ENCODE peak calls at places on chromosomes 7 and 10, in ten cellular contexts. One of them, this sample, is unnamed.

GRCh38 chr7:154584352-154585252 is 418.3 kb downstream of the PAXIP1 start:
- DNase-seq in progenitor cell of endocrine pancreas: no peak
- DNase-seq in testis: no peak
- DNase-seq in AML-193: no peak
- DNase-seq in ovary: no peak
- DNase-seq in stimulated activated CD4-positive, alpha-beta T cell treated with anti-CD3 and anti-CD28 coated beads, Interleukin-1b, Interleukin-23, amount 100 ng/mL, for 1 hour: no peak
- DNase-seq in tibial artery: no peak
- DNase-seq in neuronal stem cell: no peak
- DNase-seq in GM04504: no peak
- DNase-seq in psoas muscle: no peak
- DNase-seq in this sample: no peak

GRCh38 chr7:8881916-8882315 is 448.5 kb downstream of the NXPH1 start:
- DNase-seq in testis: no peak
- DNase-seq in neuronal stem cell: peak
- DNase-seq in progenitor cell of endocrine pancreas: no peak
- DNase-seq in stimulated activated CD4-positive, alpha-beta T cell treated with anti-CD3 and anti-CD28 coated beads, Interleukin-1b, Interleukin-23, amount 100 ng/mL, for 1 hour: no peak
- DNase-seq in psoas muscle: no peak
- DNase-seq in tibial artery: no peak
- DNase-seq in GM04504: no peak
- DNase-seq in AML-193: no peak
- DNase-seq in ovary: no peak
- DNase-seq in this sample: no peak

GRCh38 chr7:96546426-96546825 is 163.2 kb downstream of the SEM1 start:
- DNase-seq in AML-193: no peak
- DNase-seq in neuronal stem cell: no peak
- DNase-seq in stimulated activated CD4-positive, alpha-beta T cell treated with anti-CD3 and anti-CD28 coated beads, Interleukin-1b, Interleukin-23, amount 100 ng/mL, for 1 hour: no peak
- DNase-seq in GM04504: no peak
- DNase-seq in testis: no peak
- DNase-seq in psoas muscle: no peak
- DNase-seq in progenitor cell of endocrine pancreas: no peak
- DNase-seq in ovary: no peak
- DNase-seq in tibial artery: no peak
- DNase-seq in this sample: no peak

GRCh38 chr7:22762866-22763265 is 35.9 kb downstream of the IL6 start:
- DNase-seq in stimulated activated CD4-positive, alpha-beta T cell treated with anti-CD3 and anti-CD28 coated beads, Interleukin-1b, Interleukin-23, amount 100 ng/mL, for 1 hour: no peak
- DNase-seq in ovary: no peak
- DNase-seq in psoas muscle: no peak
- DNase-seq in testis: no peak
- DNase-seq in tibial artery: no peak
- DNase-seq in GM04504: no peak
- DNase-seq in neuronal stem cell: no peak
- DNase-seq in AML-193: no peak
- DNase-seq in progenitor cell of endocrine pancreas: no peak
- DNase-seq in this sample: no peak

GRCh38 chr7:30861612-30862011 is 50.0 kb upstream of the AQP1 start:
- DNase-seq in neuronal stem cell: no peak
- DNase-seq in AML-193: no peak
- DNase-seq in ovary: no peak
- DNase-seq in stimulated activated CD4-positive, alpha-beta T cell treated with anti-CD3 and anti-CD28 coated beads, Interleukin-1b, Interleukin-23, amount 100 ng/mL, for 1 hour: no peak
- DNase-seq in GM04504: no peak
- DNase-seq in tibial artery: no peak
- DNase-seq in testis: no peak
- DNase-seq in progenitor cell of endocrine pancreas: no peak
- DNase-seq in psoas muscle: no peak
- DNase-seq in this sample: no peak

GRCh38 chr7:128915841-128916642 is 5.5 kb upstream of the KCP start:
- DNase-seq in stimulated activated CD4-positive, alpha-beta T cell treated with anti-CD3 and anti-CD28 coated beads, Interleukin-1b, Interleukin-23, amount 100 ng/mL, for 1 hour: no peak
- DNase-seq in GM04504: no peak
- DNase-seq in progenitor cell of endocrine pancreas: no peak
- DNase-seq in AML-193: no peak
- DNase-seq in testis: no peak
- DNase-seq in ovary: no peak
- DNase-seq in neuronal stem cell: no peak
- DNase-seq in psoas muscle: no peak
- DNase-seq in tibial artery: no peak
- DNase-seq in this sample: no peak

GRCh38 chr10:116787893-116788665 is 45.7 kb upstream of the HSPA12A start:
- DNase-seq in ovary: peak
- DNase-seq in stimulated activated CD4-positive, alpha-beta T cell treated with anti-CD3 and anti-CD28 coated beads, Interleukin-1b, Interleukin-23, amount 100 ng/mL, for 1 hour: peak
- DNase-seq in progenitor cell of endocrine pancreas: peak
- DNase-seq in testis: peak
- DNase-seq in AML-193: peak
- DNase-seq in GM04504: no peak
- DNase-seq in psoas muscle: peak
- DNase-seq in tibial artery: peak
- DNase-seq in neuronal stem cell: peak
- DNase-seq in this sample: peak

GRCh38 chr10:75654171-75654772 is 222.8 kb downstream of the LRMDA start:
- DNase-seq in tibial artery: no peak
- DNase-seq in stimulated activated CD4-positive, alpha-beta T cell treated with anti-CD3 and anti-CD28 coated beads, Interleukin-1b, Interleukin-23, amount 100 ng/mL, for 1 hour: no peak
- DNase-seq in ovary: no peak
- DNase-seq in psoas muscle: no peak
- DNase-seq in AML-193: no peak
- DNase-seq in neuronal stem cell: no peak
- DNase-seq in GM04504: no peak
- DNase-seq in testis: no peak
- DNase-seq in progenitor cell of endocrine pancreas: no peak
- DNase-seq in this sample: no peak

GRCh38 chr10:621500-621899 is 68.0 kb downstream of the DIP2C start:
- DNase-seq in neuronal stem cell: no peak
- DNase-seq in psoas muscle: no peak
- DNase-seq in progenitor cell of endocrine pancreas: no peak
- DNase-seq in testis: no peak
- DNase-seq in AML-193: no peak
- DNase-seq in stimulated activated CD4-positive, alpha-beta T cell treated with anti-CD3 and anti-CD28 coated beads, Interleukin-1b, Interleukin-23, amount 100 ng/mL, for 1 hour: no peak
- DNase-seq in GM04504: no peak
- DNase-seq in tibial artery: no peak
- DNase-seq in ovary: no peak
- DNase-seq in this sample: no peak

GRCh38 chr7:42733040-42733439 is 178.8 kb downstream of the C7orf25 start:
- DNase-seq in psoas muscle: no peak
- DNase-seq in stimulated activated CD4-positive, alpha-beta T cell treated with anti-CD3 and anti-CD28 coated beads, Interleukin-1b, Interleukin-23, amount 100 ng/mL, for 1 hour: no peak
- DNase-seq in tibial artery: no peak
- DNase-seq in testis: no peak
- DNase-seq in ovary: no peak
- DNase-seq in progenitor cell of endocrine pancreas: no peak
- DNase-seq in GM04504: no peak
- DNase-seq in AML-193: no peak
- DNase-seq in neuronal stem cell: no peak
- DNase-seq in this sample: no peak

GRCh38 chr7:138979988-138980574 is 1.1 kb downstream of the KIAA1549 start:
- DNase-seq in ovary: no peak
- DNase-seq in testis: no peak
- DNase-seq in AML-193: no peak
- DNase-seq in psoas muscle: no peak
- DNase-seq in tibial artery: no peak
- DNase-seq in neuronal stem cell: no peak
- DNase-seq in progenitor cell of endocrine pancreas: no peak
- DNase-seq in stimulated activated CD4-positive, alpha-beta T cell treated with anti-CD3 and anti-CD28 coated beads, Interleukin-1b, Interleukin-23, amount 100 ng/mL, for 1 hour: no peak
- DNase-seq in GM04504: no peak
- DNase-seq in this sample: no peak

GRCh38 chr7:95630702-95631458 is 34.6 kb upstream of the PDK4 start:
- DNase-seq in progenitor cell of endocrine pancreas: no peak
- DNase-seq in psoas muscle: no peak
- DNase-seq in GM04504: no peak
- DNase-seq in AML-193: no peak
- DNase-seq in stimulated activated CD4-positive, alpha-beta T cell treated with anti-CD3 and anti-CD28 coated beads, Interleukin-1b, Interleukin-23, amount 100 ng/mL, for 1 hour: no peak
- DNase-seq in tibial artery: no peak
- DNase-seq in testis: no peak
- DNase-seq in neuronal stem cell: no peak
- DNase-seq in ovary: no peak
- DNase-seq in this sample: no peak

GRCh38 chr10:131997366-131998049 is 15.8 kb upstream of the BNIP3 start:
- DNase-seq in ovary: peak
- DNase-seq in psoas muscle: peak
- DNase-seq in testis: peak
- DNase-seq in AML-193: no peak
- DNase-seq in progenitor cell of endocrine pancreas: no peak
- DNase-seq in tibial artery: peak
- DNase-seq in neuronal stem cell: no peak
- DNase-seq in GM04504: no peak
- DNase-seq in stimulated activated CD4-positive, alpha-beta T cell treated with anti-CD3 and anti-CD28 coated beads, Interleukin-1b, Interleukin-23, amount 100 ng/mL, for 1 hour: no peak
- DNase-seq in this sample: no peak

GRCh38 chr7:47795631-47796030 is 152.6 kb downstream of the PKD1L1 start:
- DNase-seq in psoas muscle: no peak
- DNase-seq in stimulated activated CD4-positive, alpha-beta T cell treated with anti-CD3 and anti-CD28 coated beads, Interleukin-1b, Interleukin-23, amount 100 ng/mL, for 1 hour: no peak
- DNase-seq in neuronal stem cell: no peak
- DNase-seq in testis: no peak
- DNase-seq in GM04504: peak
- DNase-seq in tibial artery: no peak
- DNase-seq in ovary: no peak
- DNase-seq in progenitor cell of endocrine pancreas: no peak
- DNase-seq in AML-193: no peak
- DNase-seq in this sample: no peak

GRCh38 chr7:17971392-17971791 is 31.1 kb upstream of the SNX13 start:
- DNase-seq in psoas muscle: no peak
- DNase-seq in testis: no peak
- DNase-seq in AML-193: no peak
- DNase-seq in stimulated activated CD4-positive, alpha-beta T cell treated with anti-CD3 and anti-CD28 coated beads, Interleukin-1b, Interleukin-23, amount 100 ng/mL, for 1 hour: no peak
- DNase-seq in progenitor cell of endocrine pancreas: no peak
- DNase-seq in GM04504: no peak
- DNase-seq in ovary: no peak
- DNase-seq in neuronal stem cell: no peak
- DNase-seq in tibial artery: no peak
- DNase-seq in this sample: no peak

GRCh38 chr10:79380125-79380917 is 33.1 kb downstream of the PPIF start:
- DNase-seq in GM04504: peak
- DNase-seq in tibial artery: peak
- DNase-seq in testis: no peak
- DNase-seq in progenitor cell of endocrine pancreas: peak
- DNase-seq in neuronal stem cell: no peak
- DNase-seq in AML-193: no peak
- DNase-seq in ovary: peak
- DNase-seq in psoas muscle: peak
- DNase-seq in stimulated activated CD4-positive, alpha-beta T cell treated with anti-CD3 and anti-CD28 coated beads, Interleukin-1b, Interleukin-23, amount 100 ng/mL, for 1 hour: no peak
- DNase-seq in this sample: no peak

GRCh38 chr10:76540786-76541185 is 1096.8 kb downstream of the KCNMA1 start:
- DNase-seq in neuronal stem cell: no peak
- DNase-seq in stimulated activated CD4-positive, alpha-beta T cell treated with anti-CD3 and anti-CD28 coated beads, Interleukin-1b, Interleukin-23, amount 100 ng/mL, for 1 hour: no peak
- DNase-seq in ovary: no peak
- DNase-seq in psoas muscle: no peak
- DNase-seq in progenitor cell of endocrine pancreas: no peak
- DNase-seq in testis: no peak
- DNase-seq in AML-193: no peak
- DNase-seq in tibial artery: no peak
- DNase-seq in GM04504: no peak
- DNase-seq in this sample: no peak

GRCh38 chr10:91077549-91078017 is 142.9 kb upstream of the PCGF5 start:
- DNase-seq in GM04504: no peak
- DNase-seq in neuronal stem cell: no peak
- DNase-seq in testis: peak
- DNase-seq in psoas muscle: peak
- DNase-seq in ovary: peak
- DNase-seq in progenitor cell of endocrine pancreas: no peak
- DNase-seq in stimulated activated CD4-positive, alpha-beta T cell treated with anti-CD3 and anti-CD28 coated beads, Interleukin-1b, Interleukin-23, amount 100 ng/mL, for 1 hour: no peak
- DNase-seq in AML-193: no peak
- DNase-seq in tibial artery: peak
- DNase-seq in this sample: no peak

GRCh38 chr7:21169667-21170605 is 257.9 kb upstream of the SP4 start:
- DNase-seq in psoas muscle: no peak
- DNase-seq in testis: no peak
- DNase-seq in GM04504: no peak
- DNase-seq in ovary: no peak
- DNase-seq in AML-193: no peak
- DNase-seq in progenitor cell of endocrine pancreas: peak
- DNase-seq in tibial artery: no peak
- DNase-seq in stimulated activated CD4-positive, alpha-beta T cell treated with anti-CD3 and anti-CD28 coated beads, Interleukin-1b, Interleukin-23, amount 100 ng/mL, for 1 hour: no peak
- DNase-seq in neuronal stem cell: peak
- DNase-seq in this sample: no peak

GRCh38 chr10:17643339-17643754 is 604 bp upstream of the STAM start:
- DNase-seq in tibial artery: peak
- DNase-seq in GM04504: peak
- DNase-seq in psoas muscle: peak
- DNase-seq in AML-193: no peak
- DNase-seq in stimulated activated CD4-positive, alpha-beta T cell treated with anti-CD3 and anti-CD28 coated beads, Interleukin-1b, Interleukin-23, amount 100 ng/mL, for 1 hour: no peak
- DNase-seq in progenitor cell of endocrine pancreas: peak
- DNase-seq in neuronal stem cell: no peak
- DNase-seq in testis: no peak
- DNase-seq in ovary: no peak
- DNase-seq in this sample: no peak

GRCh38 chr7:37440738-37441404 is 7.8 kb downstream of the ELMO1 start:
- DNase-seq in AML-193: no peak
- DNase-seq in tibial artery: peak
- DNase-seq in GM04504: no peak
- DNase-seq in progenitor cell of endocrine pancreas: no peak
- DNase-seq in ovary: no peak
- DNase-seq in psoas muscle: no peak
- DNase-seq in neuronal stem cell: no peak
- DNase-seq in testis: no peak
- DNase-seq in stimulated activated CD4-positive, alpha-beta T cell treated with anti-CD3 and anti-CD28 coated beads, Interleukin-1b, Interleukin-23, amount 100 ng/mL, for 1 hour: no peak
- DNase-seq in this sample: no peak

GRCh38 chr10:47058961-47059391 is 147.7 kb downstream of the PTPN20 start:
- DNase-seq in stimulated activated CD4-positive, alpha-beta T cell treated with anti-CD3 and anti-CD28 coated beads, Interleukin-1b, Interleukin-23, amount 100 ng/mL, for 1 hour: no peak
- DNase-seq in tibial artery: no peak
- DNase-seq in AML-193: no peak
- DNase-seq in neuronal stem cell: no peak
- DNase-seq in psoas muscle: no peak
- DNase-seq in GM04504: peak
- DNase-seq in testis: no peak
- DNase-seq in progenitor cell of endocrine pancreas: no peak
- DNase-seq in ovary: no peak
- DNase-seq in this sample: no peak

GRCh38 chr7:134630890-134631289 is 15.8 kb upstream of the BPGM start:
- DNase-seq in AML-193: no peak
- DNase-seq in psoas muscle: no peak
- DNase-seq in ovary: no peak
- DNase-seq in GM04504: no peak
- DNase-seq in stimulated activated CD4-positive, alpha-beta T cell treated with anti-CD3 and anti-CD28 coated beads, Interleukin-1b, Interleukin-23, amount 100 ng/mL, for 1 hour: no peak
- DNase-seq in progenitor cell of endocrine pancreas: no peak
- DNase-seq in neuronal stem cell: no peak
- DNase-seq in testis: no peak
- DNase-seq in tibial artery: no peak
- DNase-seq in this sample: no peak

GRCh38 chr10:27536437-27536836 is 32.3 kb downstream of the RAB18 start:
- DNase-seq in progenitor cell of endocrine pancreas: no peak
- DNase-seq in AML-193: no peak
- DNase-seq in psoas muscle: no peak
- DNase-seq in tibial artery: no peak
- DNase-seq in GM04504: no peak
- DNase-seq in stimulated activated CD4-positive, alpha-beta T cell treated with anti-CD3 and anti-CD28 coated beads, Interleukin-1b, Interleukin-23, amount 100 ng/mL, for 1 hour: no peak
- DNase-seq in testis: no peak
- DNase-seq in neuronal stem cell: no peak
- DNase-seq in ovary: no peak
- DNase-seq in this sample: no peak